ENCODE peak calls at places on chromosomes 11 and 22, in nine cellular contexts. M is HCT116, P is GM12878, I is H1, V is stomach, A is transverse colon, G is spleen, J is breast epithelium, T is suprapubic skin. W is an unnamed sample.
A peak's percentile ranks its signal among the peaks of the same experiment; 100 is the strongest.

GRCh38 chr22:42340695-42341383 is 70.4 kb upstream of the TCF20 start:
- DNase-seq in M (no peak), P (no peak), I (no peak), V (no peak), A (no peak), G (no peak), J (no peak), T (no peak), W (peak; percentile 81)

GRCh38 chr11:78138281-78138680 is 1.1 kb downstream of the ALG8 start:
- DNase-seq in M (no peak), P (no peak), I (no peak), V (no peak), A (no peak), G (no peak), J (no peak), T (no peak), W (no peak)

GRCh38 chr22:19143967-19144400 is 467 bp downstream of the ESS2 start:
- DNase-seq in M (no peak), P (no peak), I (no peak), V (no peak), A (no peak), G (peak; percentile 74), J (no peak), T (no peak), W (no peak)

GRCh38 chr11:45930031-45930794 is 7.8 kb downstream of the LARGE2 start:
- DNase-seq in M (no peak), P (peak; percentile 88), I (no peak), V (peak; percentile 86), A (peak; percentile 78), G (peak; percentile 95), J (no peak), T (peak; percentile 68), W (peak; percentile 63)

GRCh38 chr11:134521001-134521400 is 109.0 kb upstream of the B3GAT1 start:
- DNase-seq in M (no peak), P (no peak), I (no peak), V (no peak), A (no peak), G (peak; percentile 52), J (no peak), T (no peak), W (no peak)

GRCh38 chr11:60625262-60625661 is 74.2 kb upstream of the MS4A8 start:
- DNase-seq in M (peak; percentile 53), P (no peak), I (peak; percentile 9), V (peak; percentile 34), A (no peak), G (no peak), J (no peak), T (no peak), W (no peak)

GRCh38 chr11:111604392-111605009 is 2.3 kb downstream of the SIK2 start:
- DNase-seq in M (peak; percentile 48), P (peak; percentile 23), I (no peak), V (no peak), A (no peak), G (no peak), J (no peak), T (no peak), W (no peak)

GRCh38 chr22:26751217-26751616 is 93.8 kb downstream of the MIAT start:
- DNase-seq in M (no peak), P (no peak), I (peak; percentile 91), V (no peak), A (no peak), G (no peak), J (no peak), T (no peak), W (no peak)

GRCh38 chr22:18022851-18023250 is 1.5 kb downstream of the MICAL3 start:
- DNase-seq in M (no peak), P (no peak), I (no peak), V (no peak), A (peak; percentile 18), G (peak; percentile 8), J (no peak), T (no peak), W (no peak)

GRCh38 chr11:48162197-48162886 is 54.3 kb upstream of the OR4B1 start:
- DNase-seq in M (no peak), P (no peak), I (no peak), V (no peak), A (no peak), G (no peak), J (no peak), T (no peak), W (no peak)

GRCh38 chr11:60348116-60348515 is 21.1 kb downstream of the MS4A6E start:
- DNase-seq in M (no peak), P (no peak), I (no peak), V (no peak), A (no peak), G (no peak), J (no peak), T (no peak), W (no peak)

GRCh38 chr11:84313830-84314359 is 1027.7 kb upstream of the CCDC90B start:
- DNase-seq in M (no peak), P (no peak), I (no peak), V (no peak), A (no peak), G (no peak), J (no peak), T (no peak), W (no peak)

GRCh38 chr11:94671553-94672366 is 96.4 kb upstream of the AMOTL1 start:
- DNase-seq in M (no peak), P (no peak), I (no peak), V (no peak), A (no peak), G (no peak), J (no peak), T (no peak), W (no peak)

GRCh38 chr11:62505112-62505783 is 41.4 kb downstream of the AHNAK start:
- DNase-seq in M (no peak), P (no peak), I (no peak), V (no peak), A (peak; percentile 78), G (no peak), J (no peak), T (no peak), W (peak; percentile 76)

GRCh38 chr11:128956401-128957203 is 13.9 kb upstream of the TP53AIP1 start:
- DNase-seq in M (peak; percentile 73), P (peak; percentile 45), I (no peak), V (no peak), A (peak; percentile 23), G (no peak), J (no peak), T (no peak), W (no peak)

GRCh38 chr11:66051766-66052663 is at the start of gene SF3B2:
- DNase-seq in M (peak; percentile 96), P (peak; percentile 96), I (peak; percentile 96), V (peak; percentile 98), A (peak; percentile 98), G (peak; percentile 100), J (peak; percentile 96), T (peak; percentile 98), W (peak; percentile 99)

GRCh38 chr11:6298605-6299004 is 21.7 kb downstream of the CAVIN3 start:
- DNase-seq in M (peak; percentile 51), P (no peak), I (no peak), V (peak; percentile 82), A (peak; percentile 29), G (no peak), J (no peak), T (no peak), W (no peak)

GRCh38 chr11:46737699-46738098 is 18.7 kb downstream of the F2 start:
- DNase-seq in M (no peak), P (no peak), I (no peak), V (no peak), A (no peak), G (peak; percentile 7), J (no peak), T (no peak), W (no peak)

GRCh38 chr11:61985863-61986262 is 18.4 kb upstream of the FTH1 start:
- DNase-seq in M (no peak), P (no peak), I (no peak), V (peak; percentile 65), A (no peak), G (no peak), J (peak; percentile 30), T (no peak), W (no peak)

GRCh38 chr11:68617925-68618809 is 66.2 kb upstream of the GAL start:
- DNase-seq in M (no peak), P (no peak), I (no peak), V (no peak), A (no peak), G (no peak), J (no peak), T (no peak), W (no peak)

GRCh38 chr11:12882670-12883069 is 126.4 kb upstream of the RASSF10 start:
- DNase-seq in M (no peak), P (no peak), I (no peak), V (no peak), A (no peak), G (no peak), J (no peak), T (no peak), W (no peak)

GRCh38 chr22:44892803-44893730 is 116.7 kb downstream of the PHF21B start:
- DNase-seq in M (no peak), P (no peak), I (no peak), V (no peak), A (peak; percentile 6), G (peak; percentile 61), J (peak; percentile 42), T (peak; percentile 38), W (no peak)

GRCh38 chr11:66677599-66678375 is at the start of gene RBM4B:
- DNase-seq in M (peak; percentile 84), P (peak; percentile 84), I (peak; percentile 92), V (peak; percentile 98), A (peak; percentile 97), G (peak; percentile 98), J (peak; percentile 95), T (peak; percentile 98), W (peak; percentile 99)

GRCh38 chr11:124843616-124843910 is 21.7 kb upstream of the ROBO3 start:
- DNase-seq in M (no peak), P (no peak), I (no peak), V (no peak), A (no peak), G (no peak), J (no peak), T (no peak), W (no peak)
- TF ChIP-seq POLR2AphosphoS5 in M (no peak), P (no peak), I (no peak), V (no peak), A (no peak), G (no peak), J (no peak), T (no peak), W (no peak)

GRCh38 chr11:63986156-63986931 is at the start of gene OTUB1:
- DNase-seq in M (peak; percentile 78), P (peak; percentile 47), I (peak; percentile 96), V (peak; percentile 93), A (peak; percentile 95), G (peak; percentile 97), J (peak; percentile 97), T (peak; percentile 97), W (peak; percentile 95)
- TF ChIP-seq POLR2A in M (peak; percentile 80), P (peak; percentile 96), I (peak; percentile 94), V (no peak), A (peak; percentile 73), G (no peak), J (peak; percentile 21), T (no peak), W (no peak)

GRCh38 chr22:46297151-46297819 is 615 bp downstream of the GTSE1 start:
- DNase-seq in M (no peak), P (no peak), I (no peak), V (no peak), A (no peak), G (no peak), J (no peak), T (no peak), W (no peak)
- H3K27ac ChIP-seq in M (peak overlapping the region; percentile 86), P (peak overlapping the region; percentile 68), I (no peak overlapping the region), V (no peak overlapping the region), A (no peak overlapping the region), G (peak overlapping the region; percentile 95), J (peak overlapping the region; percentile 2), T (no peak overlapping the region), W (no peak overlapping the region)

GRCh38 chr11:16167706-16168487 is 188.4 kb downstream of the SOX6 start:
- DNase-seq in M (no peak), P (no peak), I (no peak), V (no peak), A (no peak), G (no peak), J (no peak), T (no peak), W (no peak)
- TF ChIP-seq POLR2AphosphoS5 in M (no peak), P (no peak), I (no peak), V (no peak), A (no peak), G (no peak), J (no peak), T (no peak), W (no peak)